ENCODE peak calls at places on chromosome 7, in eight cellular contexts. One of them, this sample, is unnamed.

GRCh38 chr7:123024989-123025758 is 29.7 kb upstream of the TAS2R16 start:
- DNase-seq in Panc1: no peak
- DNase-seq in activated CD8-positive, alpha-beta memory T cell treated with anti-CD3 and anti-CD28 coated beads for 24 hours: no peak
- DNase-seq in naive B cell: no peak
- DNase-seq in lower lobe of right lung: no peak
- DNase-seq in GM23248: no peak
- DNase-seq in activated naive CD4-positive, alpha-beta T cell treated with Interleukin-2 at 50 U/mL for 16 hours: no peak
- DNase-seq in posterior cingulate gyrus: no peak
- DNase-seq in this sample: no peak

GRCh38 chr7:47988496-47989386 is 9.3 kb upstream of the HUS1 start:
- DNase-seq in Panc1: no peak
- DNase-seq in activated CD8-positive, alpha-beta memory T cell treated with anti-CD3 and anti-CD28 coated beads for 24 hours: no peak
- DNase-seq in naive B cell: no peak
- DNase-seq in lower lobe of right lung: no peak
- DNase-seq in GM23248: peak; percentile 44
- DNase-seq in activated naive CD4-positive, alpha-beta T cell treated with Interleukin-2 at 50 U/mL for 16 hours: no peak
- DNase-seq in posterior cingulate gyrus: no peak
- DNase-seq in this sample: no peak

GRCh38 chr7:1059200-1060091 is 15.1 kb downstream of the GPR146 start:
- DNase-seq in Panc1: no peak
- DNase-seq in activated CD8-positive, alpha-beta memory T cell treated with anti-CD3 and anti-CD28 coated beads for 24 hours: no peak
- DNase-seq in naive B cell: no peak
- DNase-seq in lower lobe of right lung: peak; percentile 83
- DNase-seq in GM23248: peak; percentile 12
- DNase-seq in activated naive CD4-positive, alpha-beta T cell treated with Interleukin-2 at 50 U/mL for 16 hours: no peak
- DNase-seq in posterior cingulate gyrus: no peak
- DNase-seq in this sample: peak; percentile 68

GRCh38 chr7:149422914-149423285 is 38.0 kb downstream of the ZNF777 start:
- DNase-seq in Panc1: no peak
- DNase-seq in activated CD8-positive, alpha-beta memory T cell treated with anti-CD3 and anti-CD28 coated beads for 24 hours: peak; percentile 87
- DNase-seq in naive B cell: no peak
- DNase-seq in lower lobe of right lung: peak; percentile 61
- DNase-seq in GM23248: no peak
- DNase-seq in activated naive CD4-positive, alpha-beta T cell treated with Interleukin-2 at 50 U/mL for 16 hours: peak; percentile 40
- DNase-seq in posterior cingulate gyrus: no peak
- DNase-seq in this sample: peak; percentile 84

GRCh38 chr7:73606801-73607691 is 17.3 kb downstream of the MLXIPL start:
- DNase-seq in Panc1: no peak
- DNase-seq in activated CD8-positive, alpha-beta memory T cell treated with anti-CD3 and anti-CD28 coated beads for 24 hours: peak; percentile 90
- DNase-seq in naive B cell: peak; percentile 61
- DNase-seq in lower lobe of right lung: peak; percentile 72
- DNase-seq in GM23248: peak; percentile 53
- DNase-seq in activated naive CD4-positive, alpha-beta T cell treated with Interleukin-2 at 50 U/mL for 16 hours: peak; percentile 67
- DNase-seq in posterior cingulate gyrus: peak; percentile 84
- DNase-seq in this sample: peak; percentile 86

GRCh38 chr7:18927134-18927533 is 190.3 kb downstream of the TWIST1 start:
- DNase-seq in Panc1: no peak
- DNase-seq in activated CD8-positive, alpha-beta memory T cell treated with anti-CD3 and anti-CD28 coated beads for 24 hours: no peak
- DNase-seq in naive B cell: no peak
- DNase-seq in lower lobe of right lung: no peak
- DNase-seq in GM23248: peak; percentile 60
- DNase-seq in activated naive CD4-positive, alpha-beta T cell treated with Interleukin-2 at 50 U/mL for 16 hours: no peak
- DNase-seq in posterior cingulate gyrus: no peak
- DNase-seq in this sample: no peak

GRCh38 chr7:22193361-22194016 is 163.5 kb downstream of the RAPGEF5 start:
- DNase-seq in Panc1: no peak
- DNase-seq in activated CD8-positive, alpha-beta memory T cell treated with anti-CD3 and anti-CD28 coated beads for 24 hours: no peak
- DNase-seq in naive B cell: no peak
- DNase-seq in lower lobe of right lung: no peak
- DNase-seq in GM23248: peak; percentile 61
- DNase-seq in activated naive CD4-positive, alpha-beta T cell treated with Interleukin-2 at 50 U/mL for 16 hours: no peak
- DNase-seq in posterior cingulate gyrus: peak; percentile 89
- DNase-seq in this sample: peak; percentile 61

GRCh38 chr7:7924303-7924702 is 44.3 kb upstream of the GLCCI1 start:
- DNase-seq in Panc1: no peak
- DNase-seq in activated CD8-positive, alpha-beta memory T cell treated with anti-CD3 and anti-CD28 coated beads for 24 hours: no peak
- DNase-seq in naive B cell: no peak
- DNase-seq in lower lobe of right lung: no peak
- DNase-seq in GM23248: no peak
- DNase-seq in activated naive CD4-positive, alpha-beta T cell treated with Interleukin-2 at 50 U/mL for 16 hours: no peak
- DNase-seq in posterior cingulate gyrus: no peak
- DNase-seq in this sample: no peak

GRCh38 chr7:121697731-121698396 is 175.1 kb upstream of the PTPRZ1 start:
- DNase-seq in Panc1: no peak
- DNase-seq in activated CD8-positive, alpha-beta memory T cell treated with anti-CD3 and anti-CD28 coated beads for 24 hours: no peak
- DNase-seq in naive B cell: no peak
- DNase-seq in lower lobe of right lung: no peak
- DNase-seq in GM23248: no peak
- DNase-seq in activated naive CD4-positive, alpha-beta T cell treated with Interleukin-2 at 50 U/mL for 16 hours: no peak
- DNase-seq in posterior cingulate gyrus: no peak
- DNase-seq in this sample: no peak

GRCh38 chr7:47813614-47814260 is 134.5 kb downstream of the PKD1L1 start:
- DNase-seq in Panc1: no peak
- DNase-seq in activated CD8-positive, alpha-beta memory T cell treated with anti-CD3 and anti-CD28 coated beads for 24 hours: no peak
- DNase-seq in naive B cell: no peak
- DNase-seq in lower lobe of right lung: no peak
- DNase-seq in GM23248: no peak
- DNase-seq in activated naive CD4-positive, alpha-beta T cell treated with Interleukin-2 at 50 U/mL for 16 hours: no peak
- DNase-seq in posterior cingulate gyrus: no peak
- DNase-seq in this sample: no peak

GRCh38 chr7:697259-697615 is 29.3 kb upstream of the DNAAF5 start:
- DNase-seq in Panc1: no peak
- DNase-seq in activated CD8-positive, alpha-beta memory T cell treated with anti-CD3 and anti-CD28 coated beads for 24 hours: no peak
- DNase-seq in naive B cell: no peak
- DNase-seq in lower lobe of right lung: no peak
- DNase-seq in GM23248: no peak
- DNase-seq in activated naive CD4-positive, alpha-beta T cell treated with Interleukin-2 at 50 U/mL for 16 hours: no peak
- DNase-seq in posterior cingulate gyrus: no peak
- DNase-seq in this sample: no peak

GRCh38 chr7:139362302-139362701 is 2.6 kb downstream of the LUC7L2 start:
- DNase-seq in Panc1: no peak
- DNase-seq in activated CD8-positive, alpha-beta memory T cell treated with anti-CD3 and anti-CD28 coated beads for 24 hours: no peak
- DNase-seq in naive B cell: no peak
- DNase-seq in lower lobe of right lung: no peak
- DNase-seq in GM23248: no peak
- DNase-seq in activated naive CD4-positive, alpha-beta T cell treated with Interleukin-2 at 50 U/mL for 16 hours: no peak
- DNase-seq in posterior cingulate gyrus: no peak
- DNase-seq in this sample: no peak

GRCh38 chr7:33905389-33906032 is at the start of gene BMPER:
- DNase-seq in Panc1: no peak
- DNase-seq in activated CD8-positive, alpha-beta memory T cell treated with anti-CD3 and anti-CD28 coated beads for 24 hours: no peak
- DNase-seq in naive B cell: no peak
- DNase-seq in lower lobe of right lung: peak; percentile 45
- DNase-seq in GM23248: peak; percentile 85
- DNase-seq in activated naive CD4-positive, alpha-beta T cell treated with Interleukin-2 at 50 U/mL for 16 hours: no peak
- DNase-seq in posterior cingulate gyrus: peak; percentile 90
- DNase-seq in this sample: no peak

GRCh38 chr7:139035588-139036353 is at the start of gene ZC3HAV1L:
- DNase-seq in Panc1: no peak
- DNase-seq in activated CD8-positive, alpha-beta memory T cell treated with anti-CD3 and anti-CD28 coated beads for 24 hours: peak; percentile 88
- DNase-seq in naive B cell: peak; percentile 13
- DNase-seq in lower lobe of right lung: peak; percentile 66
- DNase-seq in GM23248: peak; percentile 82
- DNase-seq in activated naive CD4-positive, alpha-beta T cell treated with Interleukin-2 at 50 U/mL for 16 hours: peak; percentile 56
- DNase-seq in posterior cingulate gyrus: peak; percentile 81
- DNase-seq in this sample: peak; percentile 77

GRCh38 chr7:73746378-73746777 is 7.8 kb upstream of the ABHD11 start:
- DNase-seq in Panc1: no peak
- DNase-seq in activated CD8-positive, alpha-beta memory T cell treated with anti-CD3 and anti-CD28 coated beads for 24 hours: no peak
- DNase-seq in naive B cell: no peak
- DNase-seq in lower lobe of right lung: no peak
- DNase-seq in GM23248: no peak
- DNase-seq in activated naive CD4-positive, alpha-beta T cell treated with Interleukin-2 at 50 U/mL for 16 hours: no peak
- DNase-seq in posterior cingulate gyrus: peak; percentile 78
- DNase-seq in this sample: no peak

GRCh38 chr7:104629393-104629792 is 301.0 kb downstream of the LHFPL3 start:
- DNase-seq in Panc1: no peak
- DNase-seq in activated CD8-positive, alpha-beta memory T cell treated with anti-CD3 and anti-CD28 coated beads for 24 hours: no peak
- DNase-seq in naive B cell: no peak
- DNase-seq in lower lobe of right lung: no peak
- DNase-seq in GM23248: no peak
- DNase-seq in activated naive CD4-positive, alpha-beta T cell treated with Interleukin-2 at 50 U/mL for 16 hours: no peak
- DNase-seq in posterior cingulate gyrus: no peak
- DNase-seq in this sample: no peak

GRCh38 chr7:143901360-143901709 is 641 bp downstream of the TCAF1 start:
- DNase-seq in Panc1: no peak
- DNase-seq in activated CD8-positive, alpha-beta memory T cell treated with anti-CD3 and anti-CD28 coated beads for 24 hours: no peak
- DNase-seq in naive B cell: no peak
- DNase-seq in lower lobe of right lung: peak; percentile 55
- DNase-seq in GM23248: peak; percentile 71
- DNase-seq in activated naive CD4-positive, alpha-beta T cell treated with Interleukin-2 at 50 U/mL for 16 hours: no peak
- DNase-seq in posterior cingulate gyrus: peak; percentile 74
- DNase-seq in this sample: peak; percentile 57

GRCh38 chr7:102273749-102274712 is 12.6 kb upstream of the SH2B2 start:
- DNase-seq in Panc1: peak; percentile 66
- DNase-seq in activated CD8-positive, alpha-beta memory T cell treated with anti-CD3 and anti-CD28 coated beads for 24 hours: no peak
- DNase-seq in naive B cell: no peak
- DNase-seq in lower lobe of right lung: no peak
- DNase-seq in GM23248: peak; percentile 54
- DNase-seq in activated naive CD4-positive, alpha-beta T cell treated with Interleukin-2 at 50 U/mL for 16 hours: no peak
- DNase-seq in posterior cingulate gyrus: no peak
- DNase-seq in this sample: peak; percentile 43

GRCh38 chr7:140656548-140657515 is 15.9 kb upstream of the ADCK2 start:
- DNase-seq in Panc1: no peak
- DNase-seq in activated CD8-positive, alpha-beta memory T cell treated with anti-CD3 and anti-CD28 coated beads for 24 hours: no peak
- DNase-seq in naive B cell: peak; percentile 38
- DNase-seq in lower lobe of right lung: peak; percentile 71
- DNase-seq in GM23248: peak; percentile 79
- DNase-seq in activated naive CD4-positive, alpha-beta T cell treated with Interleukin-2 at 50 U/mL for 16 hours: peak; percentile 36
- DNase-seq in posterior cingulate gyrus: no peak
- DNase-seq in this sample: no peak

GRCh38 chr7:42071372-42072261 is 165.4 kb downstream of the GLI3 start:
- DNase-seq in Panc1: no peak
- DNase-seq in activated CD8-positive, alpha-beta memory T cell treated with anti-CD3 and anti-CD28 coated beads for 24 hours: no peak
- DNase-seq in naive B cell: no peak
- DNase-seq in lower lobe of right lung: no peak
- DNase-seq in GM23248: peak; percentile 88
- DNase-seq in activated naive CD4-positive, alpha-beta T cell treated with Interleukin-2 at 50 U/mL for 16 hours: no peak
- DNase-seq in posterior cingulate gyrus: no peak
- DNase-seq in this sample: no peak

GRCh38 chr7:111240371-111240770 is 149.4 kb downstream of the LRRN3 start:
- DNase-seq in Panc1: no peak
- DNase-seq in activated CD8-positive, alpha-beta memory T cell treated with anti-CD3 and anti-CD28 coated beads for 24 hours: no peak
- DNase-seq in naive B cell: no peak
- DNase-seq in lower lobe of right lung: no peak
- DNase-seq in GM23248: no peak
- DNase-seq in activated naive CD4-positive, alpha-beta T cell treated with Interleukin-2 at 50 U/mL for 16 hours: no peak
- DNase-seq in posterior cingulate gyrus: no peak
- DNase-seq in this sample: no peak

GRCh38 chr7:143436539-143436938 is 6.7 kb upstream of the TAS2R60 start:
- DNase-seq in Panc1: no peak
- DNase-seq in activated CD8-positive, alpha-beta memory T cell treated with anti-CD3 and anti-CD28 coated beads for 24 hours: no peak
- DNase-seq in naive B cell: no peak
- DNase-seq in lower lobe of right lung: no peak
- DNase-seq in GM23248: no peak
- DNase-seq in activated naive CD4-positive, alpha-beta T cell treated with Interleukin-2 at 50 U/mL for 16 hours: no peak
- DNase-seq in posterior cingulate gyrus: no peak
- DNase-seq in this sample: no peak

GRCh38 chr7:136600475-136600874 is 268.0 kb upstream of the CHRM2 start:
- DNase-seq in Panc1: no peak
- DNase-seq in activated CD8-positive, alpha-beta memory T cell treated with anti-CD3 and anti-CD28 coated beads for 24 hours: no peak
- DNase-seq in naive B cell: no peak
- DNase-seq in lower lobe of right lung: no peak
- DNase-seq in GM23248: no peak
- DNase-seq in activated naive CD4-positive, alpha-beta T cell treated with Interleukin-2 at 50 U/mL for 16 hours: no peak
- DNase-seq in posterior cingulate gyrus: no peak
- DNase-seq in this sample: no peak

GRCh38 chr7:39458346-39458745 is 107.9 kb upstream of the YAE1 start:
- DNase-seq in Panc1: no peak
- DNase-seq in activated CD8-positive, alpha-beta memory T cell treated with anti-CD3 and anti-CD28 coated beads for 24 hours: no peak
- DNase-seq in naive B cell: no peak
- DNase-seq in lower lobe of right lung: no peak
- DNase-seq in GM23248: no peak
- DNase-seq in activated naive CD4-positive, alpha-beta T cell treated with Interleukin-2 at 50 U/mL for 16 hours: no peak
- DNase-seq in posterior cingulate gyrus: no peak
- DNase-seq in this sample: no peak

GRCh38 chr7:46213154-46213537 is 292.1 kb upstream of the IGFBP3 start:
- DNase-seq in Panc1: no peak
- DNase-seq in activated CD8-positive, alpha-beta memory T cell treated with anti-CD3 and anti-CD28 coated beads for 24 hours: no peak
- DNase-seq in naive B cell: no peak
- DNase-seq in lower lobe of right lung: no peak
- DNase-seq in GM23248: no peak
- DNase-seq in activated naive CD4-positive, alpha-beta T cell treated with Interleukin-2 at 50 U/mL for 16 hours: no peak
- DNase-seq in posterior cingulate gyrus: no peak
- DNase-seq in this sample: no peak

GRCh38 chr7:107035446-107035845 is 9.1 kb upstream of the PRKAR2B start:
- DNase-seq in Panc1: peak; percentile 17
- DNase-seq in activated CD8-positive, alpha-beta memory T cell treated with anti-CD3 and anti-CD28 coated beads for 24 hours: no peak
- DNase-seq in naive B cell: no peak
- DNase-seq in lower lobe of right lung: no peak
- DNase-seq in GM23248: peak; percentile 94
- DNase-seq in activated naive CD4-positive, alpha-beta T cell treated with Interleukin-2 at 50 U/mL for 16 hours: no peak
- DNase-seq in posterior cingulate gyrus: no peak
- DNase-seq in this sample: no peak

GRCh38 chr7:83629117-83629880 is 19.6 kb downstream of the SEMA3E start:
- DNase-seq in Panc1: no peak
- DNase-seq in activated CD8-positive, alpha-beta memory T cell treated with anti-CD3 and anti-CD28 coated beads for 24 hours: no peak
- DNase-seq in naive B cell: no peak
- DNase-seq in lower lobe of right lung: no peak
- DNase-seq in GM23248: no peak
- DNase-seq in activated naive CD4-positive, alpha-beta T cell treated with Interleukin-2 at 50 U/mL for 16 hours: no peak
- DNase-seq in posterior cingulate gyrus: no peak
- DNase-seq in this sample: no peak

GRCh38 chr7:121832347-121832746 is 40.6 kb upstream of the PTPRZ1 start:
- DNase-seq in Panc1: no peak
- DNase-seq in activated CD8-positive, alpha-beta memory T cell treated with anti-CD3 and anti-CD28 coated beads for 24 hours: no peak
- DNase-seq in naive B cell: no peak
- DNase-seq in lower lobe of right lung: no peak
- DNase-seq in GM23248: no peak
- DNase-seq in activated naive CD4-positive, alpha-beta T cell treated with Interleukin-2 at 50 U/mL for 16 hours: no peak
- DNase-seq in posterior cingulate gyrus: peak; percentile 69
- DNase-seq in this sample: no peak

GRCh38 chr7:23211542-23211941 is 29.7 kb downstream of the NUP42 start:
- DNase-seq in Panc1: no peak
- DNase-seq in activated CD8-positive, alpha-beta memory T cell treated with anti-CD3 and anti-CD28 coated beads for 24 hours: no peak
- DNase-seq in naive B cell: no peak
- DNase-seq in lower lobe of right lung: no peak
- DNase-seq in GM23248: no peak
- DNase-seq in activated naive CD4-positive, alpha-beta T cell treated with Interleukin-2 at 50 U/mL for 16 hours: no peak
- DNase-seq in posterior cingulate gyrus: no peak
- DNase-seq in this sample: no peak

GRCh38 chr7:151383638-151384351 is 26.0 kb downstream of the WDR86 start:
- DNase-seq in Panc1: no peak
- DNase-seq in activated CD8-positive, alpha-beta memory T cell treated with anti-CD3 and anti-CD28 coated beads for 24 hours: no peak
- DNase-seq in naive B cell: no peak
- DNase-seq in lower lobe of right lung: no peak
- DNase-seq in GM23248: no peak
- DNase-seq in activated naive CD4-positive, alpha-beta T cell treated with Interleukin-2 at 50 U/mL for 16 hours: no peak
- DNase-seq in posterior cingulate gyrus: peak; percentile 62
- DNase-seq in this sample: no peak

GRCh38 chr7:138750473-138750872 is 47.3 kb upstream of the TMEM213 start:
- DNase-seq in Panc1: no peak
- DNase-seq in activated CD8-positive, alpha-beta memory T cell treated with anti-CD3 and anti-CD28 coated beads for 24 hours: no peak
- DNase-seq in naive B cell: no peak
- DNase-seq in lower lobe of right lung: no peak
- DNase-seq in GM23248: no peak
- DNase-seq in activated naive CD4-positive, alpha-beta T cell treated with Interleukin-2 at 50 U/mL for 16 hours: no peak
- DNase-seq in posterior cingulate gyrus: no peak
- DNase-seq in this sample: no peak

GRCh38 chr7:29385214-29385613 is 178.4 kb upstream of the PRR15 start:
- DNase-seq in Panc1: no peak
- DNase-seq in activated CD8-positive, alpha-beta memory T cell treated with anti-CD3 and anti-CD28 coated beads for 24 hours: no peak
- DNase-seq in naive B cell: no peak
- DNase-seq in lower lobe of right lung: no peak
- DNase-seq in GM23248: no peak
- DNase-seq in activated naive CD4-positive, alpha-beta T cell treated with Interleukin-2 at 50 U/mL for 16 hours: no peak
- DNase-seq in posterior cingulate gyrus: no peak
- DNase-seq in this sample: no peak

GRCh38 chr7:22476822-22477221 is 23.2 kb downstream of the STEAP1B start:
- DNase-seq in Panc1: no peak
- DNase-seq in activated CD8-positive, alpha-beta memory T cell treated with anti-CD3 and anti-CD28 coated beads for 24 hours: no peak
- DNase-seq in naive B cell: no peak
- DNase-seq in lower lobe of right lung: no peak
- DNase-seq in GM23248: no peak
- DNase-seq in activated naive CD4-positive, alpha-beta T cell treated with Interleukin-2 at 50 U/mL for 16 hours: no peak
- DNase-seq in posterior cingulate gyrus: no peak
- DNase-seq in this sample: no peak

GRCh38 chr7:10075866-10076265 is 897.8 kb upstream of the PHF14 start:
- DNase-seq in Panc1: no peak
- DNase-seq in activated CD8-positive, alpha-beta memory T cell treated with anti-CD3 and anti-CD28 coated beads for 24 hours: no peak
- DNase-seq in naive B cell: no peak
- DNase-seq in lower lobe of right lung: no peak
- DNase-seq in GM23248: no peak
- DNase-seq in activated naive CD4-positive, alpha-beta T cell treated with Interleukin-2 at 50 U/mL for 16 hours: no peak
- DNase-seq in posterior cingulate gyrus: no peak
- DNase-seq in this sample: no peak

This sample was measured in Right ventricle myocardium inferior.